ENCODE peak calls at places on chromosomes 12 and 14, in eight cellular contexts. One of them, this sample, is unnamed.
A peak's percentile ranks its signal among the peaks of the same experiment; 100 is the strongest.

GRCh38 chr12:102811125-102811737 is 105.8 kb downstream of the PAH start:
- DNase-seq in SJSA1: no peak
- DNase-seq in suprapubic skin: no peak
- DNase-seq in effector memory CD4-positive, alpha-beta T cell: no peak
- DNase-seq in naive thymus-derived CD4-positive, alpha-beta T cell: no peak
- DNase-seq in OCI-LY7: peak; percentile 29
- DNase-seq in IMR-90: no peak
- DNase-seq in psoas muscle: no peak
- DNase-seq in this sample: no peak

GRCh38 chr12:98644433-98644711 is 216 bp downstream of the IKBIP start:
- DNase-seq in OCI-LY7: no peak
- DNase-seq in suprapubic skin: no peak
- DNase-seq in IMR-90: no peak
- DNase-seq in SJSA1: peak; percentile 88
- DNase-seq in effector memory CD4-positive, alpha-beta T cell: no peak
- DNase-seq in psoas muscle: no peak
- DNase-seq in naive thymus-derived CD4-positive, alpha-beta T cell: no peak
- DNase-seq in this sample: no peak

GRCh38 chr12:117538926-117539325 is 177.5 kb upstream of the NOS1 start:
- DNase-seq in effector memory CD4-positive, alpha-beta T cell: no peak
- DNase-seq in IMR-90: no peak
- DNase-seq in suprapubic skin: no peak
- DNase-seq in SJSA1: no peak
- DNase-seq in psoas muscle: no peak
- DNase-seq in OCI-LY7: no peak
- DNase-seq in naive thymus-derived CD4-positive, alpha-beta T cell: no peak
- DNase-seq in this sample: no peak

GRCh38 chr14:100475268-100475667 is 111.9 kb downstream of the BEGAIN start:
- DNase-seq in suprapubic skin: no peak
- DNase-seq in psoas muscle: no peak
- DNase-seq in OCI-LY7: no peak
- DNase-seq in naive thymus-derived CD4-positive, alpha-beta T cell: no peak
- DNase-seq in IMR-90: no peak
- DNase-seq in effector memory CD4-positive, alpha-beta T cell: no peak
- DNase-seq in SJSA1: no peak
- DNase-seq in this sample: no peak

GRCh38 chr14:23406244-23406643 is 1.8 kb downstream of the MYH6 start:
- DNase-seq in naive thymus-derived CD4-positive, alpha-beta T cell: no peak
- DNase-seq in psoas muscle: no peak
- DNase-seq in OCI-LY7: peak; percentile 14
- DNase-seq in SJSA1: no peak
- DNase-seq in effector memory CD4-positive, alpha-beta T cell: no peak
- DNase-seq in suprapubic skin: no peak
- DNase-seq in IMR-90: no peak
- DNase-seq in this sample: no peak

GRCh38 chr12:66538970-66539369 is 139.9 kb downstream of the GRIP1 start:
- DNase-seq in naive thymus-derived CD4-positive, alpha-beta T cell: no peak
- DNase-seq in effector memory CD4-positive, alpha-beta T cell: no peak
- DNase-seq in psoas muscle: no peak
- DNase-seq in SJSA1: no peak
- DNase-seq in suprapubic skin: no peak
- DNase-seq in OCI-LY7: no peak
- DNase-seq in IMR-90: no peak
- DNase-seq in this sample: no peak

GRCh38 chr12:115132145-115132544 is 448.2 kb upstream of the TBX3 start:
- DNase-seq in suprapubic skin: no peak
- DNase-seq in SJSA1: peak; percentile 80
- DNase-seq in psoas muscle: no peak
- DNase-seq in OCI-LY7: no peak
- DNase-seq in naive thymus-derived CD4-positive, alpha-beta T cell: no peak
- DNase-seq in effector memory CD4-positive, alpha-beta T cell: no peak
- DNase-seq in IMR-90: no peak
- DNase-seq in this sample: no peak

GRCh38 chr12:130280226-130280625 is 57.5 kb upstream of the PIWIL1 start:
- DNase-seq in naive thymus-derived CD4-positive, alpha-beta T cell: no peak
- DNase-seq in OCI-LY7: no peak
- DNase-seq in effector memory CD4-positive, alpha-beta T cell: no peak
- DNase-seq in IMR-90: no peak
- DNase-seq in psoas muscle: no peak
- DNase-seq in SJSA1: no peak
- DNase-seq in suprapubic skin: no peak
- DNase-seq in this sample: no peak

GRCh38 chr12:11652351-11653040 is 3.0 kb downstream of the ETV6 start:
- DNase-seq in effector memory CD4-positive, alpha-beta T cell: no peak
- DNase-seq in naive thymus-derived CD4-positive, alpha-beta T cell: no peak
- DNase-seq in OCI-LY7: peak; percentile 50
- DNase-seq in psoas muscle: no peak
- DNase-seq in SJSA1: peak; percentile 73
- DNase-seq in IMR-90: peak; percentile 67
- DNase-seq in suprapubic skin: no peak
- DNase-seq in this sample: no peak

GRCh38 chr12:11653215-11653753 is 3.8 kb downstream of the ETV6 start:
- DNase-seq in suprapubic skin: no peak
- DNase-seq in naive thymus-derived CD4-positive, alpha-beta T cell: no peak
- DNase-seq in IMR-90: peak; percentile 43
- DNase-seq in psoas muscle: no peak
- DNase-seq in OCI-LY7: peak; percentile 55
- DNase-seq in effector memory CD4-positive, alpha-beta T cell: no peak
- DNase-seq in SJSA1: no peak
- DNase-seq in this sample: no peak

GRCh38 chr12:11651785-11652184 is 2.3 kb downstream of the ETV6 start:
- DNase-seq in IMR-90: peak; percentile 42
- DNase-seq in OCI-LY7: peak; percentile 39
- DNase-seq in effector memory CD4-positive, alpha-beta T cell: no peak
- DNase-seq in suprapubic skin: no peak
- DNase-seq in naive thymus-derived CD4-positive, alpha-beta T cell: no peak
- DNase-seq in psoas muscle: no peak
- DNase-seq in SJSA1: no peak
- DNase-seq in this sample: no peak

GRCh38 chr12:11656550-11656949 is 7.1 kb downstream of the ETV6 start:
- DNase-seq in psoas muscle: no peak
- DNase-seq in suprapubic skin: no peak
- DNase-seq in IMR-90: no peak
- DNase-seq in naive thymus-derived CD4-positive, alpha-beta T cell: no peak
- DNase-seq in OCI-LY7: no peak
- DNase-seq in effector memory CD4-positive, alpha-beta T cell: no peak
- DNase-seq in SJSA1: peak; percentile 4
- DNase-seq in this sample: no peak

DNA sequence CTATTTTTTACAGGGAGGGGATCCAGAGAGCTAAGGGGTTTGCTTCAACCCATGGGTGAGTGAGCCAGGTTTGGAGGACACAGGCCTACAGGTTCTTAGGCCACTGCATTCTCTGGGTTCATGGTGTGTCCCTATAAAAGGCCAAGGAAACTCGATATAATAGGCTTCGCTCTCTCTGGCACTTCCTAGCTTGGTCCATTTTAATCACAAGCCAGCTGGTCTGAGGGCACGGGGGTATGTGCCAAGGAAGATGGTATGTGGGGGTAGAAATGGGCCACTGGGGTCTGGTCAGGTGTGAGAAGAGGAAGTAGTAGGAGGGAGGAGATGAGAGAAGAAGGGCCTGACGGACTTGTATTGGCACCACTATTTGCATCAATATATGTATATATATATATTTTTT is 4.9 kb downstream of the ETV6 start:
- DNase-seq in naive thymus-derived CD4-positive, alpha-beta T cell: no peak
- DNase-seq in suprapubic skin: no peak
- DNase-seq in effector memory CD4-positive, alpha-beta T cell: no peak
- DNase-seq in psoas muscle: no peak
- DNase-seq in OCI-LY7: peak; percentile 49
- DNase-seq in IMR-90: no peak
- DNase-seq in SJSA1: no peak
- DNase-seq in this sample: no peak
- H3K4me3 ChIP-seq in naive thymus-derived CD4-positive, alpha-beta T cell: no peak overlapping the region
- H3K4me3 ChIP-seq in suprapubic skin: no peak overlapping the region
- H3K4me3 ChIP-seq in effector memory CD4-positive, alpha-beta T cell: no peak overlapping the region
- H3K4me3 ChIP-seq in psoas muscle: no peak overlapping the region
- H3K4me3 ChIP-seq in OCI-LY7: peak overlapping the region; percentile 37
- H3K4me3 ChIP-seq in IMR-90: no peak overlapping the region
- H3K4me3 ChIP-seq in SJSA1: no peak overlapping the region
- H3K4me3 ChIP-seq in this sample: no peak overlapping the region

GRCh38 chr14:69963966-69964365 is 84.8 kb downstream of the SMOC1 start:
- DNase-seq in SJSA1: no peak
- DNase-seq in OCI-LY7: no peak
- DNase-seq in suprapubic skin: no peak
- DNase-seq in psoas muscle: no peak
- DNase-seq in IMR-90: no peak
- DNase-seq in effector memory CD4-positive, alpha-beta T cell: no peak
- DNase-seq in naive thymus-derived CD4-positive, alpha-beta T cell: no peak
- DNase-seq in this sample: no peak

GRCh38 chr14:69968151-69968550 is 88.9 kb downstream of the SMOC1 start:
- DNase-seq in OCI-LY7: no peak
- DNase-seq in IMR-90: peak; percentile 43
- DNase-seq in suprapubic skin: no peak
- DNase-seq in effector memory CD4-positive, alpha-beta T cell: no peak
- DNase-seq in SJSA1: no peak
- DNase-seq in naive thymus-derived CD4-positive, alpha-beta T cell: no peak
- DNase-seq in psoas muscle: no peak
- DNase-seq in this sample: no peak

GRCh38 chr14:69959136-69959535 is 79.9 kb downstream of the SMOC1 start:
- DNase-seq in OCI-LY7: no peak
- DNase-seq in naive thymus-derived CD4-positive, alpha-beta T cell: no peak
- DNase-seq in suprapubic skin: no peak
- DNase-seq in SJSA1: no peak
- DNase-seq in psoas muscle: no peak
- DNase-seq in IMR-90: no peak
- DNase-seq in effector memory CD4-positive, alpha-beta T cell: no peak
- DNase-seq in this sample: no peak

DNA sequence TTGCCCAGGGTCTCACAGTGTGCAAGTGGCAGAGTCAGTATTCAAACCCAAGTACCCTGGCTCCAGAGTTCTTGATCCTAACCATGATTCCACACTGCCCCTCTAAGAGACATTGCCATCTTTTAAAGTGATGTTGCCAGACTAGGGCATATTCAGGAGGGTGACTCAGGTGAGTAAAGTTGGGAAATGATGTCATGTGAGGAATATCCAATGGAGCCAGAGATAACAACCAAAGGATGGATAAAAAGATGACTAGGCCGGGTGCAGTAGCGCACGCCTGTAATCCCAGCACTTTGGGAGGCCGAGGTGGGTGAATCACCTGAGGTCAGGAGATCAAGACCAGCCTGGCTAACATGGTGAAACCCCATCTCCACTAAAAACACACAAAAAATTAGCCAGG is 85.6 kb downstream of the SMOC1 start:
- DNase-seq in OCI-LY7: no peak
- DNase-seq in SJSA1: no peak
- DNase-seq in suprapubic skin: no peak
- DNase-seq in IMR-90: peak; percentile 9
- DNase-seq in effector memory CD4-positive, alpha-beta T cell: no peak
- DNase-seq in naive thymus-derived CD4-positive, alpha-beta T cell: no peak
- DNase-seq in psoas muscle: no peak
- DNase-seq in this sample: no peak
- H3K27ac ChIP-seq in OCI-LY7: no peak overlapping the region
- H3K27ac ChIP-seq in SJSA1: no peak overlapping the region
- H3K27ac ChIP-seq in suprapubic skin: no peak overlapping the region
- H3K27ac ChIP-seq in IMR-90: no peak overlapping the region
- H3K27ac ChIP-seq in effector memory CD4-positive, alpha-beta T cell: no peak overlapping the region
- H3K27ac ChIP-seq in naive thymus-derived CD4-positive, alpha-beta T cell: no peak overlapping the region
- H3K27ac ChIP-seq in psoas muscle: no peak overlapping the region
- H3K27ac ChIP-seq in this sample: no peak overlapping the region

GRCh38 chr14:91169951-91170350 is 56.1 kb downstream of the DGLUCY start:
- DNase-seq in effector memory CD4-positive, alpha-beta T cell: no peak
- DNase-seq in IMR-90: no peak
- DNase-seq in naive thymus-derived CD4-positive, alpha-beta T cell: no peak
- DNase-seq in OCI-LY7: no peak
- DNase-seq in SJSA1: no peak
- DNase-seq in psoas muscle: no peak
- DNase-seq in suprapubic skin: no peak
- DNase-seq in this sample: no peak

GRCh38 chr14:91167380-91167770 is 53.5 kb downstream of the DGLUCY start:
- DNase-seq in IMR-90: no peak
- DNase-seq in suprapubic skin: no peak
- DNase-seq in effector memory CD4-positive, alpha-beta T cell: no peak
- DNase-seq in SJSA1: no peak
- DNase-seq in OCI-LY7: no peak
- DNase-seq in naive thymus-derived CD4-positive, alpha-beta T cell: no peak
- DNase-seq in psoas muscle: no peak
- DNase-seq in this sample: no peak

GRCh38 chr14:91173221-91173670 is 59.4 kb downstream of the DGLUCY start:
- DNase-seq in SJSA1: peak; percentile 28
- DNase-seq in IMR-90: peak; percentile 80
- DNase-seq in OCI-LY7: peak; percentile 75
- DNase-seq in suprapubic skin: peak; percentile 88
- DNase-seq in naive thymus-derived CD4-positive, alpha-beta T cell: peak; percentile 76
- DNase-seq in effector memory CD4-positive, alpha-beta T cell: peak; percentile 58
- DNase-seq in psoas muscle: peak; percentile 82
- DNase-seq in this sample: peak; percentile 8

GRCh38 chr14:91171291-91171690 is 57.4 kb downstream of the DGLUCY start:
- DNase-seq in IMR-90: no peak
- DNase-seq in SJSA1: no peak
- DNase-seq in suprapubic skin: no peak
- DNase-seq in OCI-LY7: no peak
- DNase-seq in psoas muscle: peak; percentile 68
- DNase-seq in effector memory CD4-positive, alpha-beta T cell: no peak
- DNase-seq in naive thymus-derived CD4-positive, alpha-beta T cell: no peak
- DNase-seq in this sample: no peak

GRCh38 chr14:91170504-91171121 is 56.7 kb downstream of the DGLUCY start:
- DNase-seq in OCI-LY7: no peak
- DNase-seq in suprapubic skin: no peak
- DNase-seq in SJSA1: no peak
- DNase-seq in IMR-90: peak; percentile 25
- DNase-seq in psoas muscle: peak; percentile 66
- DNase-seq in naive thymus-derived CD4-positive, alpha-beta T cell: no peak
- DNase-seq in effector memory CD4-positive, alpha-beta T cell: no peak
- DNase-seq in this sample: no peak
- H3K4me1 ChIP-seq in OCI-LY7: no peaks in the 10 kb centered on the region
- H3K4me1 ChIP-seq in suprapubic skin: no peaks in the 10 kb centered on the region
- H3K4me1 ChIP-seq in SJSA1: no peaks in the 10 kb centered on the region
- H3K4me1 ChIP-seq in IMR-90: peaks cover 8% of the 10 kb centered on the region
- H3K4me1 ChIP-seq in psoas muscle: peaks cover 53% of the 10 kb centered on the region
- H3K4me1 ChIP-seq in naive thymus-derived CD4-positive, alpha-beta T cell: no peaks in the 10 kb centered on the region
- H3K4me1 ChIP-seq in effector memory CD4-positive, alpha-beta T cell: no peaks in the 10 kb centered on the region
- H3K4me1 ChIP-seq in this sample: peaks cover 10% of the 10 kb centered on the region

GRCh38 chr12:107457536-107457935 is 228.1 kb upstream of the PWP1 start:
- DNase-seq in suprapubic skin: no peak
- DNase-seq in SJSA1: no peak
- DNase-seq in IMR-90: no peak
- DNase-seq in naive thymus-derived CD4-positive, alpha-beta T cell: no peak
- DNase-seq in effector memory CD4-positive, alpha-beta T cell: no peak
- DNase-seq in OCI-LY7: no peak
- DNase-seq in psoas muscle: no peak
- DNase-seq in this sample: no peak

GRCh38 chr12:107461222-107461980 is 224.2 kb upstream of the PWP1 start:
- DNase-seq in effector memory CD4-positive, alpha-beta T cell: no peak
- DNase-seq in naive thymus-derived CD4-positive, alpha-beta T cell: no peak
- DNase-seq in OCI-LY7: no peak
- DNase-seq in psoas muscle: no peak
- DNase-seq in IMR-90: peak; percentile 91
- DNase-seq in SJSA1: peak; percentile 95
- DNase-seq in suprapubic skin: no peak
- DNase-seq in this sample: no peak

GRCh38 chr12:107459649-107460048 is 225.9 kb upstream of the PWP1 start:
- DNase-seq in psoas muscle: no peak
- DNase-seq in OCI-LY7: no peak
- DNase-seq in SJSA1: no peak
- DNase-seq in effector memory CD4-positive, alpha-beta T cell: no peak
- DNase-seq in IMR-90: no peak
- DNase-seq in suprapubic skin: no peak
- DNase-seq in naive thymus-derived CD4-positive, alpha-beta T cell: no peak
- DNase-seq in this sample: no peak

GRCh38 chr12:107458990-107459389 is 226.6 kb upstream of the PWP1 start:
- DNase-seq in psoas muscle: no peak
- DNase-seq in IMR-90: no peak
- DNase-seq in effector memory CD4-positive, alpha-beta T cell: no peak
- DNase-seq in SJSA1: no peak
- DNase-seq in naive thymus-derived CD4-positive, alpha-beta T cell: no peak
- DNase-seq in suprapubic skin: no peak
- DNase-seq in OCI-LY7: no peak
- DNase-seq in this sample: no peak

DNA sequence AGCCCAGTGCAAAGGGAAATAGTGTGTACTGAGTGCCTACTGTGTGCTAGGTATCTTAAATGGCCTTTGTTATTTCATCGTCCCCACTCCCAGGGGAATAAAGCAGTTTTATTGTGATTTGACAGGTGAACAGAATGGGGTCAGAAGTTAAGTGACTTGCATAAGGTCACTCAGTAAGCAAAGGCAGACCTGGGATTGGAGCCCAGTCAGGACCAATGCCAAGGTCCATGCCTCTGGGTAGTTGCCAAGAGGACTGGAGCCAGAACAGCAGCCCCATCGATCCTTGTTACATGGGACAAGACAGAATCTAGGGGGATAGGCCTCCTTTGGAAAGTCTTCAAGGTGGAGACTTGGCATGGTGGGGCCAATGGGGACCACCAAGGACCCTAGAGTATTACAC is 227.4 kb upstream of the PWP1 start:
- DNase-seq in SJSA1: no peak
- DNase-seq in IMR-90: no peak
- DNase-seq in naive thymus-derived CD4-positive, alpha-beta T cell: no peak
- DNase-seq in suprapubic skin: no peak
- DNase-seq in effector memory CD4-positive, alpha-beta T cell: no peak
- DNase-seq in psoas muscle: no peak
- DNase-seq in OCI-LY7: no peak
- DNase-seq in this sample: no peak
- H3K4me3 ChIP-seq in SJSA1: no peak overlapping the region
- H3K4me3 ChIP-seq in IMR-90: no peak overlapping the region
- H3K4me3 ChIP-seq in naive thymus-derived CD4-positive, alpha-beta T cell: no peak overlapping the region
- H3K4me3 ChIP-seq in suprapubic skin: no peak overlapping the region
- H3K4me3 ChIP-seq in effector memory CD4-positive, alpha-beta T cell: no peak overlapping the region
- H3K4me3 ChIP-seq in psoas muscle: no peak overlapping the region
- H3K4me3 ChIP-seq in OCI-LY7: no peak overlapping the region
- H3K4me3 ChIP-seq in this sample: no peak overlapping the region